ENCODE peak calls at places on chromosome 22, in nine cellular contexts. S, W, H, R, E, O, I, D and A are unnamed samples.

GRCh38 chr22:18976197-18976751 is 40.2 kb upstream of the PRODH start:
- DNase-seq in W (no peak), D (no peak), E (no peak), O (no peak), H (no peak), R (no peak), S (no peak), I (no peak), A (no peak)

GRCh38 chr22:35661377-35661937 is 13.2 kb downstream of the APOL6 start:
- DNase-seq in D (peak; percentile 85), H (no peak), O (no peak), S (no peak), R (no peak), I (no peak), W (no peak), E (no peak), A (peak; percentile 46)

GRCh38 chr22:29004647-29005371 is 56.8 kb downstream of the C22orf31 start:
- DNase-seq in H (no peak), I (no peak), E (no peak), S (no peak), D (peak; percentile 15), R (peak; percentile 73), W (peak; percentile 83), O (peak; percentile 28), A (no peak)

GRCh38 chr22:38858492-38858891 is 13.5 kb downstream of the CBX6 start:
- DNase-seq in H (peak; percentile 52), W (no peak), R (no peak), D (no peak), E (no peak), I (no peak), O (no peak), S (no peak), A (no peak)

GRCh38 chr22:50621948-50622722 is 5.8 kb downstream of the ARSA start:
- DNase-seq in I (peak; percentile 54), H (no peak), W (peak; percentile 62), R (peak; percentile 40), D (no peak), S (no peak), O (peak; percentile 16), E (peak; percentile 32), A (no peak)

GRCh38 chr22:25357606-25358420 is 138.4 kb downstream of the CRYBB2 start:
- DNase-seq in H (peak; percentile 55), W (peak; percentile 41), R (no peak), D (no peak), O (no peak), E (no peak), I (peak; percentile 37), S (no peak), A (no peak)

GRCh38 chr22:27775698-27776409 is 25.7 kb downstream of the MN1 start:
- DNase-seq in D (no peak), E (no peak), O (peak; percentile 44), R (no peak), I (no peak), W (no peak), H (no peak), S (no peak), A (no peak)

GRCh38 chr22:43243275-43243768 is 56.4 kb upstream of the TTLL12 start:
- DNase-seq in D (no peak), I (no peak), R (no peak), S (no peak), W (no peak), O (no peak), H (no peak), E (no peak), A (no peak)

DNA sequence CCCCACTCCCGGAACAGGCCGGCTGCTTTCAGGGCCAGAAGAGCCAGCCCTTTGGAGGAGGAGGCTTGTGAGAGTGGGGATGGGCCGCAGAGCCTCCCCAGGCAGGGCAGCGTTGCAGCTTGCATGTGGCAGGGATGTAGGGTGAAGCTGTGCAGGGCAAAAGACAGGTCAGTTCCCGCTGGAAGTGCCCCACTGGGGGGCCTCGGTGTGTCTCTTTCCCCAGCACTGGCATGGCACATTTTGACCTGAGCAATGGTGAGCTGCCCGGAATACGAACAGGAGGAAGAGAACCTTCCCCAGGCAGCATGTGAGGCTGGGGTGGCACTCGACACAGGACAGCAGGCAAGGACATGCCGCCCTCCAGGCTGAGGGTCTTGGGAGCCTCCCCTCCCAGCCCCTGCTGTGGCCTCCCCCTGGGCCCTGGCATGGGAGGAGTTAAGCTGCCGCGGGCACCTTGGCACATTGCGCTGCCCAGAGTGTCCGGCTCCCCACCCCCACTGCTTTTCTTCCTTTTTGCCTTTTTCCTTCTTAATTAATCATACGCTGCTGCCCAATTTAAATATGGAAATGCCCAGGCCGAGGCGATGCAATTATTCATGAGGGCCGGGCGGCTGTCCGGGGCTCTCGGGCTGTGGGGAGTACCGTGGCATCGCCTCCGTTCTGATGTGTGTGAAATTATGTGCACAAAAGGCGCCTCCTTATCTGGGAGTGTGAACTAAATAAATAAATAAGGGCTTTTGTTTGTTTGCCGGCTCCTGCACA is 76.0 kb upstream of the WNT7B start:
- DNase-seq in D (no peak), R (no peak), I (peak; percentile 76), O (peak; percentile 85), S (no peak), H (peak; percentile 78), E (no peak), W (peak; percentile 81), A (no peak)
- H3K4me3 ChIP-seq in D (peak overlapping the region; percentile 77), R (peak overlapping the region; percentile 61), I (peak overlapping the region; percentile 83), O (peak overlapping the region; percentile 67), S (peak overlapping the region; percentile 61), H (peak overlapping the region; percentile 86), E (peak overlapping the region; percentile 31), W (peak overlapping the region; percentile 81), A (peak overlapping the region; percentile 64)

GRCh38 chr22:39959640-39960447 is at the start of gene TMA7B:
- DNase-seq in H (no peak), E (no peak), I (no peak), R (no peak), S (peak; percentile 13), O (peak; percentile 52), W (no peak), D (peak; percentile 75), A (peak; percentile 21)

GRCh38 chr22:39962071-39962470 is 1.9 kb downstream of the TMA7B start:
- DNase-seq in E (no peak), O (no peak), R (no peak), S (no peak), W (no peak), H (no peak), I (no peak), D (no peak), A (no peak)

GRCh38 chr22:39958916-39959639 is 1.1 kb upstream of the TMA7B start:
- DNase-seq in E (no peak), H (no peak), R (no peak), O (no peak), I (no peak), S (no peak), W (no peak), D (no peak), A (no peak)

GRCh38 chr22:39958009-39958711 is 2.0 kb upstream of the TMA7B start:
- DNase-seq in S (no peak), I (no peak), W (no peak), E (no peak), O (no peak), D (no peak), H (no peak), R (no peak), A (no peak)

DNA sequence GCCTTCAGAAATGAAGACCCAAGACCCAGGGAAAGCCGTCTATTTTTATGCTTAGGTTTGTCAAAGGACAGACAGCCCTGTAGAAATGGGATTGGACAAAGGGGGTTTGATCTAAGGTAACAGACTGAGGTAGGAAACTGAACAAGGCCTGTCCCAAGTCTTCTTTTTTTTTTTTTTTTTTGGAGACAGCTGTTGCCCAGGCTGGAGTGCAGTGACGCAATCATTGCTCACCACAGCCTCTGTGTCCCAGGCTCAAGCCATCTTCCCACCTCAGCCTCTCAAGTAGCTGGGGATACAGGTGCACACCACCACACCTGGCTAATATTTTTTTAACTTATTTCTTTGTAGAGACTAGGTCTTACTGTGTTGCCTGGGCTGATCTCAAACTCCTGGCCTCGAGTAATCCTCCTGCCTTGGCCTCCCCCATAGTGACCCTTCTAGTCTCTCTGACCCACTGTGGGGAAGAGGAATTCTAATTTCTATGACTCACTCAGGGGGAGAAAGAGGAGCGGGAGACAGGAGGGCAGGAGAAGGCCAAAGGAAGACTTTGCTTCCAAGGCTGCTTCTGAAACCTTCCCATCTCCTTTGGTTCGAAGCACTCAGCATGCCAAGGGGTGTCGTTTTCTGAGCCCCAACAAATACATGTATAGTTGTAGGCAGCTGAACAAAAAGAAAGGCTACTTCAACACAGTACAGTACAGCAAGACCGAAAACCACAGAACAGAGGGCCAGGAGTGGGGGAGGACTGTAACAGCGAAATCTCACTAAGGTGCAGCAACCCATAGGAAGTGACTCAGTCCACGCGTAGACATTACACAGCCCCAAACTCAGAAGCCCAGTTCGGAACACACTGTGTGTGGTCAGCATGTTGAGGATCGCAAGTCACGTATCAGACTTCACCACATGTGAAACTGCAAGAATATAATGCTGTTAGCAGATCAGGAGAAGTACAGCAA is 872 bp downstream of the TMA7B start:
- DNase-seq in E (peak; percentile 78), D (peak; percentile 98), O (no peak), W (no peak), R (no peak), H (no peak), I (no peak), S (no peak), A (peak; percentile 91)
- H3K4me3 ChIP-seq in E (peak overlapping the region; percentile 1), D (no peak overlapping the region), O (no peak overlapping the region), W (no peak overlapping the region), R (no peak overlapping the region), H (no peak overlapping the region), I (no peak overlapping the region), S (no peak overlapping the region), A (peak overlapping the region; percentile 23)

DNA sequence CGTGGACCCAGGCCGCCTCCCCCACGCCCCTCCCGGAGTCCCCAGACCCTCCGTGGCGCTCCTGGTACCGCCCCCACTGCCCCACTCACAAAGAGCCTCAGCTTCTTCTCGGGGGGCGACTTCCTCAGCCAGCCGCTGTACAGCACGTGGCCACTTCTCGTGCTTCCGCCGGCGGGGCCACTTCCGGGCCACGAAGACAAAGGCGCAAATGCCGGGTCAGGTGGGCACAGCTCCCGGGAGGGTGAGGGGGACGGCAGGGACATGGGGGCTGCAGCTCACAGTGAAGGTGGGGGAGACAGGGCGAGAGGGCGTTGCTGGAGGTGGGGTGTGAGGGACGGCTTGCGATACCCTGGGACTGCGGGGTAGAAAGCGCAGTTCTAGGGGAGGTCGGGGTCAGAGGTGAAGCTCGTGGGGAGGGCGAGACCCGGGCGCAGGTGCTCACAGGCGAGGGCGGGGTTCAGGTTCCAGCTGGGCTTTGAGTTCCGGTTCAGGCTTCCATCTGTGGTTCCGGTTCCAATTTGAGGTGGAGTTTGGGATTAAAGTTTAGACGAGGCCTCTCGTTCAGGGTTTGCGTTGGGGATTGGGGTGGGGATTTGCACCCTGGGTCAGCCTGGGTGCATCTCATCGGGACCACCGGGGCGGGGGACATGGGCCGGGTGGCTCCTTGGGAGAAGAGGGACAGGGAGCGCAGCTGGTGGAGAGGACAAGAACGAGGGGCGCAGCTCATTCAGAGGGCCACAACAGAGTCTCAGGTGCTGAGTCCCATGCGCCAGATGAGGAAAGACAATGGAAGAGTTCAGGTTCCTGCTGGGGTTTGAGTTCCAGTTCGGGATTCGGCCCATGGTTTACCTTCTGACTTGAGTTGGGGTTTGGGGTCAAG is at the start of gene GAB4:
- DNase-seq in S (no peak), H (no peak), D (no peak), R (no peak), I (no peak), O (no peak), E (no peak), W (no peak), A (no peak)
- H3K4me3 ChIP-seq in S (no peak within 1 kb of the TSS), H (no peak within 1 kb of the TSS), D (no peak within 1 kb of the TSS), R (no peak within 1 kb of the TSS), I (no peak within 1 kb of the TSS), O (no peak within 1 kb of the TSS), E (no peak within 1 kb of the TSS), W (no peak within 1 kb of the TSS), A (no peak within 1 kb of the TSS)

DNA sequence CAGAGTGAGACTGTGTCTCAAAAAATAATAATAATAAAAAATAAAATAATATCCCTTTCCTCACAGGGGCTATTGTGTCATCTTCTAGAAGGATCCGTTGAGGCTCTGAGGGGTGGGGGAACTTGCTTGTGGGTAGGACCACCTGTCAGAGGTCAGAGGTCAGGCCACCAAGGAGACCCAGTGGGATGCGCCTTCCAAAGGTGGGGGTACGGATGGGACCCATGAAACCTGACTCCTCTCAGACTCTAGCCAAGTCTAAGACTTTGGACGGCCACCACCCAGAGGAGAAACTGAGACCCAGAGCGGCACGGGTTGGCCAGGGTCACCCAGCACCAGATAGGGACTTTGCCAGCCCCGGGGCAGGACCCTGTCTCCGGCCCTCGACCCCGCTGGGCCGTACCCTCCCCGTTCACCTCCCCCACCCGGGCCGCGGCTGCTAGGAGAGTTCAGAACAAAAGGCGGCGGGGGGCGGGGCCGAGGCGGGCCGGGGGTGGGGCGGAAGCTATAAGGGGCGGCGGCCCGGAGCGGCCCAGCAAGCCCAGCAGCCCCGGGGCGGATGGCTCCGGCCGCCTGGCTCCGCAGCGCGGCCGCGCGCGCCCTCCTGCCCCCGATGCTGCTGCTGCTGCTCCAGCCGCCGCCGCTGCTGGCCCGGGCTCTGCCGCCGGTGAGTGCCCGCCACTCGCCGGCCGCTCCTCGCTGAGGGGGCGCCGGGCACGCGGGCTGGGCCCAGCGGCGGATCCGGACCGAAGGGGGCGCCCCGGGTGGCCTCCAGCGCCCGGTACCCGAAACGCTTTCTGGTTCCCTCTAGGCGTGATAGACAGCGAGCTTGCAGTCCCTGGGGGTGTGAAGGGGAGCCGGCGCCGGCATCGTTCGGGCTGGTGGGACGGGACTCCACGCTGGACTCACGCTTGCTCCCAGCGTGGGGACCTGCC is at the start of gene MMP11:
- DNase-seq in S (no peak), D (no peak), E (no peak), R (peak; percentile 33), H (peak; percentile 83), W (peak; percentile 81), I (peak; percentile 77), O (peak; percentile 95), A (no peak)
- H3K4me3 ChIP-seq in S (peak within 1 kb of the TSS; percentile 9), D (peak within 1 kb of the TSS; percentile 41), E (no peak within 1 kb of the TSS), R (peak within 1 kb of the TSS; percentile 39), H (peak within 1 kb of the TSS; percentile 60), W (peak within 1 kb of the TSS; percentile 50), I (peak within 1 kb of the TSS; percentile 56), O (peak within 1 kb of the TSS; percentile 67), A (peak within 1 kb of the TSS; percentile 60)